ENCODE peak calls at places on chromosomes 4 and X, in eight cellular contexts. A is GM03348; X is choroid plexus epithelial cell; E is SIG-M5; G is CD4-positive, alpha-beta memory T cell; C is NCI-H2081; M is HFFc6; F is CD8-positive, alpha-beta memory T cell. P is an unnamed sample.

GRCh38 chrX:99301990-99302389 is 1108.1 kb downstream of the PCDH19 start:
- DNase-seq in A (no peak), X (peak), E (no peak), G (no peak), C (peak), M (no peak), F (no peak), P (no peak)

GRCh38 chr4:17939061-17939460 is 82.5 kb downstream of the LCORL start:
- DNase-seq in A (no peak), X (no peak), E (no peak), G (no peak), C (no peak), M (no peak), F (no peak), P (no peak)

GRCh38 chrX:20306668-20307067 is 40.0 kb upstream of the RPS6KA3 start:
- DNase-seq in A (no peak), X (no peak), E (no peak), G (no peak), C (no peak), M (no peak), F (no peak), P (no peak)

GRCh38 chr4:47784222-47784621 is 53.6 kb downstream of the CORIN start:
- DNase-seq in A (no peak), X (peak), E (no peak), G (no peak), C (no peak), M (no peak), F (no peak), P (no peak)

GRCh38 chrX:70481424-70481823 is 36.8 kb downstream of the DLG3 start:
- DNase-seq in A (no peak), X (peak), E (no peak), G (no peak), C (no peak), M (no peak), F (no peak), P (no peak)

GRCh38 chr4:80271806-80272205 is 5.3 kb downstream of the FGF5 start:
- DNase-seq in A (no peak), X (no peak), E (no peak), G (no peak), C (no peak), M (no peak), F (no peak), P (no peak)

GRCh38 chr4:125392683-125393082 is 77.9 kb downstream of the FAT4 start:
- DNase-seq in A (no peak), X (no peak), E (no peak), G (no peak), C (no peak), M (no peak), F (no peak), P (no peak)

GRCh38 chrX:129665916-129666644 is 11.3 kb upstream of the APLN start:
- DNase-seq in A (peak), X (peak), E (no peak), G (no peak), C (no peak), M (peak), F (no peak), P (no peak)

GRCh38 chr4:188411805-188412204 is 272.6 kb downstream of the TRIML1 start:
- DNase-seq in A (no peak), X (no peak), E (no peak), G (no peak), C (no peak), M (no peak), F (no peak), P (no peak)

GRCh38 chr4:170868191-170868590 is 778.4 kb upstream of the AADAT start:
- DNase-seq in A (no peak), X (no peak), E (no peak), G (no peak), C (no peak), M (no peak), F (no peak), P (no peak)

GRCh38 chr4:1026115-1026514 is 14.7 kb downstream of the FGFRL1 start:
- DNase-seq in A (no peak), X (peak), E (no peak), G (no peak), C (no peak), M (no peak), F (no peak), P (peak)

GRCh38 chr4:145390566-145390965 is 91.1 kb upstream of the SMAD1 start:
- DNase-seq in A (no peak), X (no peak), E (no peak), G (no peak), C (no peak), M (no peak), F (no peak), P (no peak)

GRCh38 chr4:105050896-105051295 is 95.8 kb upstream of the TET2 start:
- DNase-seq in A (no peak), X (peak), E (no peak), G (no peak), C (no peak), M (peak), F (no peak), P (no peak)

GRCh38 chr4:41212221-41213203 is 1.8 kb downstream of the APBB2 start:
- DNase-seq in A (peak), X (peak), E (no peak), G (no peak), C (peak), M (peak), F (no peak), P (no peak)

GRCh38 chr4:119103263-119103662 is 32.4 kb upstream of the MYOZ2 start:
- DNase-seq in A (peak), X (peak), E (peak), G (no peak), C (no peak), M (peak), F (no peak), P (no peak)

GRCh38 chr4:158161561-158162354 is 11.1 kb downstream of the GASK1B start:
- DNase-seq in A (peak), X (peak), E (no peak), G (no peak), C (no peak), M (peak), F (no peak), P (no peak)

GRCh38 chrX:78316310-78316709 is 11.1 kb downstream of the CYSLTR1 start:
- DNase-seq in A (no peak), X (no peak), E (no peak), G (no peak), C (no peak), M (no peak), F (no peak), P (no peak)

GRCh38 chrX:26138043-26138442 is at the start of gene MAGEB18:
- DNase-seq in A (no peak), X (no peak), E (no peak), G (no peak), C (no peak), M (no peak), F (no peak), P (no peak)

GRCh38 chr4:41057456-41057855 is 156.9 kb downstream of the APBB2 start:
- DNase-seq in A (no peak), X (peak), E (no peak), G (no peak), C (no peak), M (peak), F (no peak), P (no peak)

GRCh38 chr4:929970-930625 is 2.0 kb downstream of the GAK start:
- DNase-seq in A (no peak), X (peak), E (no peak), G (no peak), C (no peak), M (no peak), F (no peak), P (no peak)

GRCh38 chrX:131394384-131394783 is 105.3 kb upstream of the IGSF1 start:
- DNase-seq in A (no peak), X (no peak), E (no peak), G (no peak), C (no peak), M (no peak), F (no peak), P (no peak)

GRCh38 chr4:65502151-65502691 is 168.1 kb downstream of the EPHA5 start:
- DNase-seq in A (no peak), X (peak), E (no peak), G (no peak), C (no peak), M (peak), F (no peak), P (no peak)

GRCh38 chrX:1196436-1196835 is 16.0 kb downstream of the CRLF2 start:
- DNase-seq in A (no peak), X (no peak), E (no peak), G (no peak), C (no peak), M (no peak), F (no peak), P (no peak)

GRCh38 chr4:108116423-108117168 is 52.1 kb downstream of the LEF1 start:
- DNase-seq in A (no peak), X (no peak), E (no peak), G (peak), C (no peak), M (no peak), F (no peak), P (peak)

GRCh38 chr4:38177035-38177791 is 217.0 kb downstream of the PTTG2 start:
- DNase-seq in A (peak), X (peak), E (no peak), G (peak), C (no peak), M (no peak), F (peak), P (peak)

GRCh38 chrX:3706481-3706880 is 7.0 kb downstream of the PRKX start:
- DNase-seq in A (no peak), X (no peak), E (no peak), G (no peak), C (no peak), M (no peak), F (no peak), P (no peak)

GRCh38 chr4:100985576-100985975 is 361.8 kb downstream of the PPP3CA start:
- DNase-seq in A (no peak), X (no peak), E (no peak), G (no peak), C (no peak), M (no peak), F (no peak), P (no peak)

GRCh38 chr4:150647008-150647407 is 65.1 kb downstream of the MAB21L2 start:
- DNase-seq in A (no peak), X (peak), E (no peak), G (no peak), C (no peak), M (no peak), F (no peak), P (no peak)

GRCh38 chr4:52241916-52242315 is 190.8 kb downstream of the SPATA18 start:
- DNase-seq in A (no peak), X (no peak), E (no peak), G (no peak), C (no peak), M (no peak), F (no peak), P (no peak)

GRCh38 chr4:167475951-167476350 is 241.7 kb upstream of the SPOCK3 start:
- DNase-seq in A (no peak), X (no peak), E (no peak), G (no peak), C (no peak), M (no peak), F (no peak), P (no peak)

GRCh38 chr4:158282252-158282651 is 72.0 kb downstream of the TMEM144 start:
- DNase-seq in A (peak), X (peak), E (no peak), G (no peak), C (no peak), M (peak), F (no peak), P (no peak)

GRCh38 chr4:8649631-8650261 is 57.2 kb downstream of the CPZ start:
- DNase-seq in A (no peak), X (no peak), E (no peak), G (no peak), C (no peak), M (no peak), F (no peak), P (no peak)

GRCh38 chr4:6088950-6089349 is 70.7 kb upstream of the C4orf50 start:
- DNase-seq in A (no peak), X (no peak), E (no peak), G (no peak), C (no peak), M (no peak), F (no peak), P (no peak)

GRCh38 chr4:35520059-35520458 is 724.3 kb downstream of the ARAP2 start:
- DNase-seq in A (no peak), X (no peak), E (no peak), G (no peak), C (peak), M (no peak), F (no peak), P (no peak)

GRCh38 chr4:128483041-128483440 is 195.4 kb upstream of the PGRMC2 start:
- DNase-seq in A (no peak), X (no peak), E (no peak), G (no peak), C (no peak), M (no peak), F (no peak), P (no peak)